ENCODE peak calls at places on chromosome 11, in nine cellular contexts. One of them, this sample, is unnamed.
A peak's percentile ranks its signal among the peaks of the same experiment; 100 is the strongest.

GRCh38 chr11:34860034-34860433 is 56.1 kb downstream of the APIP start:
- DNase-seq in Karpas-422: no peak
- DNase-seq in caudate nucleus: no peak
- DNase-seq in heart left ventricle: no peak
- DNase-seq in body of pancreas: no peak
- DNase-seq in neuronal stem cell: no peak
- DNase-seq in aorta: no peak
- DNase-seq in right cardiac atrium: no peak
- DNase-seq in CD8-positive, alpha-beta T cell: no peak
- DNase-seq in this sample: no peak

GRCh38 chr11:32430586-32431357 is 4.6 kb downstream of the WT1 start:
- DNase-seq in Karpas-422: no peak
- DNase-seq in caudate nucleus: no peak
- DNase-seq in heart left ventricle: no peak
- DNase-seq in body of pancreas: no peak
- DNase-seq in neuronal stem cell: no peak
- DNase-seq in aorta: no peak
- DNase-seq in right cardiac atrium: peak; percentile 67
- DNase-seq in CD8-positive, alpha-beta T cell: no peak
- DNase-seq in this sample: no peak

GRCh38 chr11:118929496-118930151 is 3.9 kb upstream of the BCL9L start:
- DNase-seq in Karpas-422: peak; percentile 68
- DNase-seq in caudate nucleus: peak; percentile 85
- DNase-seq in heart left ventricle: peak; percentile 89
- DNase-seq in body of pancreas: peak; percentile 93
- DNase-seq in neuronal stem cell: peak; percentile 89
- DNase-seq in aorta: peak; percentile 93
- DNase-seq in right cardiac atrium: peak; percentile 94
- DNase-seq in CD8-positive, alpha-beta T cell: peak; percentile 71
- DNase-seq in this sample: peak; percentile 97

GRCh38 chr11:72446929-72447753 is 12.8 kb upstream of the CLPB start:
- DNase-seq in Karpas-422: peak; percentile 80
- DNase-seq in caudate nucleus: peak; percentile 33
- DNase-seq in heart left ventricle: no peak
- DNase-seq in body of pancreas: no peak
- DNase-seq in neuronal stem cell: no peak
- DNase-seq in aorta: no peak
- DNase-seq in right cardiac atrium: no peak
- DNase-seq in CD8-positive, alpha-beta T cell: no peak
- DNase-seq in this sample: no peak

GRCh38 chr11:5548440-5548839 is at the start of gene OR52H1:
- DNase-seq in Karpas-422: no peak
- DNase-seq in caudate nucleus: no peak
- DNase-seq in heart left ventricle: no peak
- DNase-seq in body of pancreas: no peak
- DNase-seq in neuronal stem cell: no peak
- DNase-seq in aorta: no peak
- DNase-seq in right cardiac atrium: no peak
- DNase-seq in CD8-positive, alpha-beta T cell: no peak
- DNase-seq in this sample: no peak

GRCh38 chr11:16963316-16963876 is 50.8 kb downstream of the PLEKHA7 start:
- DNase-seq in Karpas-422: no peak
- DNase-seq in caudate nucleus: peak; percentile 72
- DNase-seq in heart left ventricle: no peak
- DNase-seq in body of pancreas: no peak
- DNase-seq in neuronal stem cell: no peak
- DNase-seq in aorta: no peak
- DNase-seq in right cardiac atrium: no peak
- DNase-seq in CD8-positive, alpha-beta T cell: no peak
- DNase-seq in this sample: no peak

GRCh38 chr11:10441652-10442503 is 13.2 kb upstream of the AMPD3 start:
- DNase-seq in Karpas-422: peak; percentile 55
- DNase-seq in caudate nucleus: no peak
- DNase-seq in heart left ventricle: no peak
- DNase-seq in body of pancreas: no peak
- DNase-seq in neuronal stem cell: no peak
- DNase-seq in aorta: no peak
- DNase-seq in right cardiac atrium: no peak
- DNase-seq in CD8-positive, alpha-beta T cell: no peak
- DNase-seq in this sample: no peak

GRCh38 chr11:69037074-69037473 is 11.7 kb upstream of the TPCN2 start:
- DNase-seq in Karpas-422: no peak
- DNase-seq in caudate nucleus: no peak
- DNase-seq in heart left ventricle: peak; percentile 37
- DNase-seq in body of pancreas: no peak
- DNase-seq in neuronal stem cell: no peak
- DNase-seq in aorta: no peak
- DNase-seq in right cardiac atrium: peak; percentile 31
- DNase-seq in CD8-positive, alpha-beta T cell: no peak
- DNase-seq in this sample: peak; percentile 52

GRCh38 chr11:11306855-11307254 is 46.2 kb downstream of the CSNK2A3 start:
- DNase-seq in Karpas-422: no peak
- DNase-seq in caudate nucleus: no peak
- DNase-seq in heart left ventricle: no peak
- DNase-seq in body of pancreas: no peak
- DNase-seq in neuronal stem cell: no peak
- DNase-seq in aorta: no peak
- DNase-seq in right cardiac atrium: no peak
- DNase-seq in CD8-positive, alpha-beta T cell: no peak
- DNase-seq in this sample: no peak

GRCh38 chr11:69337211-69337721 is 43.3 kb downstream of the MYEOV start:
- DNase-seq in Karpas-422: no peak
- DNase-seq in caudate nucleus: no peak
- DNase-seq in heart left ventricle: no peak
- DNase-seq in body of pancreas: peak; percentile 88
- DNase-seq in neuronal stem cell: no peak
- DNase-seq in aorta: no peak
- DNase-seq in right cardiac atrium: no peak
- DNase-seq in CD8-positive, alpha-beta T cell: no peak
- DNase-seq in this sample: no peak

GRCh38 chr11:61273151-61274078 is 21.7 kb downstream of the VWCE start:
- DNase-seq in Karpas-422: no peak
- DNase-seq in caudate nucleus: peak; percentile 38
- DNase-seq in heart left ventricle: no peak
- DNase-seq in body of pancreas: no peak
- DNase-seq in neuronal stem cell: no peak
- DNase-seq in aorta: no peak
- DNase-seq in right cardiac atrium: no peak
- DNase-seq in CD8-positive, alpha-beta T cell: no peak
- DNase-seq in this sample: no peak

GRCh38 chr11:80239217-80239616 is 798.4 kb upstream of the TENM4 start:
- DNase-seq in Karpas-422: no peak
- DNase-seq in caudate nucleus: no peak
- DNase-seq in heart left ventricle: no peak
- DNase-seq in body of pancreas: no peak
- DNase-seq in neuronal stem cell: no peak
- DNase-seq in aorta: no peak
- DNase-seq in right cardiac atrium: no peak
- DNase-seq in CD8-positive, alpha-beta T cell: no peak
- DNase-seq in this sample: no peak

GRCh38 chr11:115607621-115608191 is 103.5 kb upstream of the CADM1 start:
- DNase-seq in Karpas-422: no peak
- DNase-seq in caudate nucleus: peak; percentile 4
- DNase-seq in heart left ventricle: no peak
- DNase-seq in body of pancreas: peak; percentile 5
- DNase-seq in neuronal stem cell: no peak
- DNase-seq in aorta: no peak
- DNase-seq in right cardiac atrium: peak; percentile 68
- DNase-seq in CD8-positive, alpha-beta T cell: no peak
- DNase-seq in this sample: no peak

GRCh38 chr11:95417832-95418231 is 186.8 kb upstream of the SESN3 start:
- DNase-seq in Karpas-422: no peak
- DNase-seq in caudate nucleus: no peak
- DNase-seq in heart left ventricle: no peak
- DNase-seq in body of pancreas: no peak
- DNase-seq in neuronal stem cell: no peak
- DNase-seq in aorta: no peak
- DNase-seq in right cardiac atrium: no peak
- DNase-seq in CD8-positive, alpha-beta T cell: no peak
- DNase-seq in this sample: no peak

GRCh38 chr11:93614111-93614784 is 47.2 kb upstream of the CEP295 start:
- DNase-seq in Karpas-422: peak; percentile 63
- DNase-seq in caudate nucleus: no peak
- DNase-seq in heart left ventricle: no peak
- DNase-seq in body of pancreas: no peak
- DNase-seq in neuronal stem cell: no peak
- DNase-seq in aorta: no peak
- DNase-seq in right cardiac atrium: no peak
- DNase-seq in CD8-positive, alpha-beta T cell: no peak
- DNase-seq in this sample: no peak

GRCh38 chr11:57315491-57315890 is 9.3 kb downstream of the TNKS1BP1 start:
- DNase-seq in Karpas-422: no peak
- DNase-seq in caudate nucleus: no peak
- DNase-seq in heart left ventricle: peak; percentile 51
- DNase-seq in body of pancreas: peak; percentile 57
- DNase-seq in neuronal stem cell: no peak
- DNase-seq in aorta: peak; percentile 40
- DNase-seq in right cardiac atrium: peak; percentile 46
- DNase-seq in CD8-positive, alpha-beta T cell: no peak
- DNase-seq in this sample: no peak
- H3K27ac ChIP-seq in Karpas-422: no peak overlapping the region
- H3K27ac ChIP-seq in caudate nucleus: no peak overlapping the region
- H3K27ac ChIP-seq in heart left ventricle: peak overlapping the region; percentile 55
- H3K27ac ChIP-seq in body of pancreas: peak overlapping the region; percentile 22
- H3K27ac ChIP-seq in neuronal stem cell: no peak overlapping the region
- H3K27ac ChIP-seq in aorta: no peak overlapping the region
- H3K27ac ChIP-seq in right cardiac atrium: no peak overlapping the region
- H3K27ac ChIP-seq in CD8-positive, alpha-beta T cell: no peak overlapping the region
- H3K27ac ChIP-seq in this sample: peak overlapping the region; percentile 34

GRCh38 chr11:67281552-67282150 is 7.5 kb upstream of the ANKRD13D start:
- DNase-seq in Karpas-422: no peak
- DNase-seq in caudate nucleus: no peak
- DNase-seq in heart left ventricle: peak; percentile 37
- DNase-seq in body of pancreas: peak; percentile 4
- DNase-seq in neuronal stem cell: no peak
- DNase-seq in aorta: peak; percentile 55
- DNase-seq in right cardiac atrium: peak; percentile 40
- DNase-seq in CD8-positive, alpha-beta T cell: no peak
- DNase-seq in this sample: peak; percentile 57
- H3K27ac ChIP-seq in Karpas-422: no peak overlapping the region
- H3K27ac ChIP-seq in caudate nucleus: no peak overlapping the region
- H3K27ac ChIP-seq in heart left ventricle: no peak overlapping the region
- H3K27ac ChIP-seq in body of pancreas: no peak overlapping the region
- H3K27ac ChIP-seq in neuronal stem cell: no peak overlapping the region
- H3K27ac ChIP-seq in aorta: no peak overlapping the region
- H3K27ac ChIP-seq in right cardiac atrium: no peak overlapping the region
- H3K27ac ChIP-seq in CD8-positive, alpha-beta T cell: no peak overlapping the region
- H3K27ac ChIP-seq in this sample: peak overlapping the region; percentile 62

DNA sequence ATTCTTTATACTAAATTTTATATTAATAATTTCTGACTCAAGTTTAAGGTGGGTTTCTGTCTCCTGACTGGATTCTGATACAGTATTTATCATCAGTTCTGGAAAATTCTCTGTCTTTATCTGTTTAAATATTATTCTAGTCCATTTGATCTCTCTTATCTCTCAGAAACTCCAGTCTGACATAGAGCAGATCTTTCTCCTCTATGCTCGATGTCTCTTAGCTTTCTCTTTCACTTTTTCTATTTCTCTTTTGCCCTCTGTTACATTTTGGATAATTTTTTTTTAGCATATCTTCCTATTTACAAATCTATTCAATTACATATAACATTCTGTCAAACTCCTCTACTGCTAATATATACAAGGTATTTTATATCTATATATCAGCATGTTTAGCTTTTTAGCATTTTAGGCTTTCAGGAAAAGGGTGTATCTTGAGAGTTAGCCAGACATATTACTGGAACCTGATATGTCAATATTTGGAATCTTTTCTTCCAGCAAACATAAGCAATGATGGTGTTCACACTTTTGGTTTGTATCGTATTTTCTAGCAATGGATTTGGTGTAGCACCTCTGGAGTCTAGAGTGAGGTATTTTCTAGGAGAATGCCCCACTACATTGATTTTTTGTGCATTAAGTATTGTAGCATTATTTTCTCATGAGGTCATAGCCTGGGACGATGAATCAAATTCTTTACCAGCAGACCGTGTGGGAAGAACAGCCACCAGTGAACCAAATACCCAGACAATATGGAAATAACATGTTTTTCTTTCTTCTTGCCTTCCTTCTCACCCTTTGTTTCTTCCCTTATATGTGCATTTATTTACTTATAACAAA is 4.1 kb upstream of the NNMT start:
- DNase-seq in Karpas-422: no peak
- DNase-seq in caudate nucleus: no peak
- DNase-seq in heart left ventricle: no peak
- DNase-seq in body of pancreas: no peak
- DNase-seq in neuronal stem cell: no peak
- DNase-seq in aorta: no peak
- DNase-seq in right cardiac atrium: no peak
- DNase-seq in CD8-positive, alpha-beta T cell: no peak
- DNase-seq in this sample: no peak
- H3K27ac ChIP-seq in Karpas-422: no peak overlapping the region
- H3K27ac ChIP-seq in caudate nucleus: no peak overlapping the region
- H3K27ac ChIP-seq in heart left ventricle: peak overlapping the region; percentile 88
- H3K27ac ChIP-seq in body of pancreas: no peak overlapping the region
- H3K27ac ChIP-seq in neuronal stem cell: no peak overlapping the region
- H3K27ac ChIP-seq in aorta: no peak overlapping the region
- H3K27ac ChIP-seq in right cardiac atrium: no peak overlapping the region
- H3K27ac ChIP-seq in CD8-positive, alpha-beta T cell: no peak overlapping the region
- H3K27ac ChIP-seq in this sample: peak overlapping the region; percentile 96

DNA sequence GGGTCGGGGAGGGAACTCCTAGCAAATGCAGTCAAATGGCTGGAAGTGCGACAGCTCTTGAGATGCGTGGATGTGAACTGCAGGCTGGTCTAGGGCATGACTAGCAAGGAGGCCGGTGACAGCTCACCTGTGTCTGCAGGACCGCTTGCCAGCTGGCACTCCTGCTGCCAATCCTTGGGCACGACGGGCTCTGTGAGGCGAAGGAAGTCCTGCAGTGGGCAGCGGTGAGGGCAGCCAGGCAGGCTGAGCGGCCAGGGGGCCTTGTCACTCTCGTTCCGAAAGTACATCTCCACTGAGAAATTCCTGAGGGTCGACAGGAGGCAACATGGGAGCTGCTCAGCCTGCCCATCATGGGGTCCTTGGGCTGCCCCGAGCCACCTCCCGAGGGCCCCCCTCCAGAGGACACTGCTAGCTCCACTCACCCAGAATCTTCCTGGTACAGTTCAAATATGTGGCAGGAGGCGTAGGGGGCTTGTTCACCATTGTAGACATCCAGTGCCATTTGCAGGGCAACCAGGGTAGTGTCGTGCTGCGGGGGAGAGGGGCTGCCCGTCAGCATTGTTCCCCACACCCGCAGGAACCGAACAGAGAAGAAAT is 5.9 kb downstream of the ACP2 start:
- DNase-seq in Karpas-422: no peak
- DNase-seq in caudate nucleus: no peak
- DNase-seq in heart left ventricle: no peak
- DNase-seq in body of pancreas: no peak
- DNase-seq in neuronal stem cell: no peak
- DNase-seq in aorta: no peak
- DNase-seq in right cardiac atrium: no peak
- DNase-seq in CD8-positive, alpha-beta T cell: no peak
- DNase-seq in this sample: no peak
- H3K27ac ChIP-seq in Karpas-422: no peak overlapping the region
- H3K27ac ChIP-seq in caudate nucleus: no peak overlapping the region
- H3K27ac ChIP-seq in heart left ventricle: no peak overlapping the region
- H3K27ac ChIP-seq in body of pancreas: no peak overlapping the region
- H3K27ac ChIP-seq in neuronal stem cell: no peak overlapping the region
- H3K27ac ChIP-seq in aorta: no peak overlapping the region
- H3K27ac ChIP-seq in right cardiac atrium: no peak overlapping the region
- H3K27ac ChIP-seq in CD8-positive, alpha-beta T cell: no peak overlapping the region
- H3K27ac ChIP-seq in this sample: no peak overlapping the region

This sample was measured in sigmoid colon.